ENCODE peak calls at places on chromosomes 2 and 18, in six cellular contexts. J is neuronal stem cell, V is IMR-90, B is H1, T is trophoblast cell, P is mesenchymal stem cell. F is an unnamed sample.
A peak's percentile ranks its signal among the peaks of the same experiment; 100 is the strongest.

GRCh38 chr18:68969027-68969426 is 171.1 kb downstream of the CCDC102B start:
- DNase-seq in B (no peak), P (no peak), J (no peak), V (no peak), T (no peak), F (no peak)

GRCh38 chr18:58862851-58863538 is 1.7 kb upstream of the ZNF532 start:
- DNase-seq in V (peak; percentile 62), B (no peak), J (no peak), P (peak; percentile 69), T (peak; percentile 29), F (peak; percentile 68)

GRCh38 chr2:69278366-69278765 is 108.7 kb downstream of the GFPT1 start:
- DNase-seq in P (peak; percentile 75), V (peak; percentile 57), T (no peak), J (no peak), B (no peak), F (no peak)

GRCh38 chr18:59114160-59114559 is 25.5 kb upstream of the SEC11C start:
- DNase-seq in V (peak; percentile 14), T (no peak), P (no peak), B (no peak), J (no peak), F (no peak)

GRCh38 chr2:129766594-129766993 is 212.9 kb upstream of the RAB6C start:
- DNase-seq in J (no peak), B (no peak), P (no peak), V (no peak), T (no peak), F (no peak)

GRCh38 chr2:28894470-28895188 is at the start of gene WDR43:
- DNase-seq in P (peak; percentile 99), B (peak; percentile 97), V (peak; percentile 99), J (peak; percentile 94), T (peak; percentile 100), F (peak; percentile 99)

GRCh38 chr2:53600835-53601234 is 166.8 kb upstream of the CHAC2 start:
- DNase-seq in J (no peak), T (no peak), P (no peak), V (no peak), B (no peak), F (no peak)

GRCh38 chr2:67486041-67486796 is 89.1 kb downstream of the ETAA1 start:
- DNase-seq in T (peak; percentile 37), B (no peak), V (peak; percentile 32), P (no peak), J (no peak), F (peak; percentile 32)

GRCh38 chr18:45753251-45753650 is 29.3 kb downstream of the SLC14A1 start:
- DNase-seq in T (peak; percentile 29), P (peak; percentile 14), J (no peak), B (no peak), V (peak; percentile 44), F (no peak)

GRCh38 chr2:120684691-120685402 is 50.8 kb upstream of the GLI2 start:
- DNase-seq in P (no peak), B (no peak), V (peak; percentile 72), J (no peak), T (no peak), F (no peak)

GRCh38 chr18:429030-429429 is 71.5 kb downstream of the COLEC12 start:
- DNase-seq in T (no peak), B (no peak), P (no peak), J (no peak), V (no peak), F (no peak)

GRCh38 chr2:230582851-230583283 is 129.8 kb upstream of the CAB39 start:
- DNase-seq in B (no peak), J (no peak), V (peak; percentile 21), P (no peak), T (peak; percentile 41), F (no peak)

GRCh38 chr2:216594081-216594480 is 39.1 kb upstream of the IGFBP2 start:
- DNase-seq in J (no peak), T (no peak), P (no peak), V (no peak), B (no peak), F (no peak)

GRCh38 chr2:185144159-185144919 is 546.0 kb downstream of the ZNF804A start:
- DNase-seq in J (no peak), P (no peak), V (no peak), T (no peak), B (no peak), F (no peak)

GRCh38 chr18:3747176-3747973 is 297.4 kb downstream of the TGIF1 start:
- DNase-seq in P (no peak), T (peak; percentile 60), J (no peak), V (peak; percentile 77), B (no peak), F (no peak)

GRCh38 chr18:74745658-74746403 is 148.2 kb downstream of the ZNF407 start:
- DNase-seq in P (peak; percentile 67), B (no peak), V (peak; percentile 86), T (peak; percentile 66), J (no peak), F (no peak)

GRCh38 chr2:241129086-241129871 is 20.0 kb downstream of the PASK start:
- DNase-seq in P (no peak), J (no peak), B (no peak), V (no peak), T (no peak), F (no peak)

GRCh38 chr2:172512810-172513523 is 42.9 kb upstream of the PDK1 start:
- DNase-seq in J (no peak), P (no peak), T (no peak), B (no peak), V (no peak), F (no peak)

GRCh38 chr2:7997279-7997678 is 684.6 kb upstream of the ID2 start:
- DNase-seq in P (no peak), T (no peak), B (no peak), V (no peak), J (no peak), F (no peak)

GRCh38 chr18:47149457-47150028 is 757 bp downstream of the HDHD2 start:
- DNase-seq in J (no peak), T (peak; percentile 4), P (no peak), V (peak; percentile 2), B (no peak), F (peak; percentile 50)

GRCh38 chr2:216055661-216056060 is 25.9 kb downstream of the PECR start:
- DNase-seq in V (no peak), P (no peak), J (no peak), B (no peak), T (no peak), F (no peak)

GRCh38 chr2:39289609-39290008 is 45.8 kb upstream of the CDKL4 start:
- DNase-seq in T (no peak), B (no peak), V (peak; percentile 26), P (no peak), J (no peak), F (no peak)

GRCh38 chr2:15650616-15651366 is 59.1 kb downstream of the DDX1 start:
- DNase-seq in V (no peak), T (no peak), J (no peak), P (no peak), B (no peak), F (no peak)

GRCh38 chr2:29811378-29811777 is 110.0 kb downstream of the ALK start:
- DNase-seq in J (no peak), P (no peak), B (no peak), T (peak; percentile 93), V (peak; percentile 4), F (peak; percentile 62)

GRCh38 chr18:36724169-36724568 is 104.6 kb downstream of the TPGS2 start:
- DNase-seq in V (no peak), B (no peak), P (no peak), J (no peak), T (no peak), F (no peak)

GRCh38 chr2:187857826-187858225 is 303.6 kb upstream of the TFPI start:
- DNase-seq in B (no peak), J (no peak), T (no peak), V (no peak), P (no peak), F (no peak)

GRCh38 chr2:19358242-19359020 is at the start of gene OSR1:
- DNase-seq in T (peak; percentile 64), J (peak; percentile 84), V (peak; percentile 86), B (no peak), P (peak; percentile 59), F (peak; percentile 78)

GRCh38 chr2:148699830-148700229 is 55.3 kb downstream of the EPC2 start:
- DNase-seq in V (no peak), J (no peak), T (no peak), P (no peak), B (no peak), F (no peak)

GRCh38 chr2:130327703-130328527 is 14.8 kb upstream of the IMP4 start:
- DNase-seq in T (peak; percentile 27), J (no peak), B (peak; percentile 13), P (peak; percentile 76), V (peak; percentile 71), F (peak; percentile 68)

GRCh38 chr18:57659463-57660102 is 37.9 kb upstream of the NARS1 start:
- DNase-seq in B (no peak), P (peak; percentile 26), T (no peak), J (no peak), V (peak; percentile 78), F (no peak)

GRCh38 chr2:95023222-95023597 is 2.3 kb upstream of the MAL start:
- DNase-seq in P (no peak), J (no peak), V (no peak), B (no peak), T (peak; percentile 48), F (no peak)

GRCh38 chr2:205720451-205720902 is 38.2 kb downstream of the NRP2 start:
- DNase-seq in V (no peak), T (no peak), P (no peak), B (no peak), J (peak; percentile 57), F (peak; percentile 79)
- H3K18ac ChIP-seq in V (no peak overlapping the region), T (no peak overlapping the region), P (peak overlapping the region; percentile 69), B (no peak overlapping the region), J (peak overlapping the region; percentile 6), F (no peak overlapping the region)

DNA sequence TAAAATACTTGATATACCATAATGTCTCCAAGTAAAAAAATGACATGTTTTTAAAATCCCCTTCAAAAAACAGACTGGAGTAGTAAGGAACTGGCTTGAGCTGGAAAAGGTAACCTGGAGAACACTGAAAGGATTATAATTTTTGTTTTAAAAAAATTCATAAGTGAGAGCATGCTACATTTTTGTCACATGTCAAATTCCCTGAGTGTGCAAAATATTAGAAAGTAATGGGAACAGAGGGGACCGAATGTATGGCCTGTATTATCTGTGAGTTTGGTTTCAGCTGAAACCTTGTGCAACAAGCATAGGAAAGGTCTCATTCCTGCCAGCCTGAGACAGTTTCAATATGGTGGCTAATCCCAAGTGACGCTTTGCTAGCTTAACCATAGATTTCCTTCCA is 202.5 kb downstream of the SLC39A10 start:
- DNase-seq in B (no peak), T (no peak), V (no peak), J (no peak), P (no peak), F (no peak)
- H3K36me3 ChIP-seq in B (no peaks in the 10 kb centered on the region), T (no peaks in the 10 kb centered on the region), V (no peaks in the 10 kb centered on the region), J (no peaks in the 10 kb centered on the region), P (no peaks in the 10 kb centered on the region), F (no peaks in the 10 kb centered on the region)

DNA sequence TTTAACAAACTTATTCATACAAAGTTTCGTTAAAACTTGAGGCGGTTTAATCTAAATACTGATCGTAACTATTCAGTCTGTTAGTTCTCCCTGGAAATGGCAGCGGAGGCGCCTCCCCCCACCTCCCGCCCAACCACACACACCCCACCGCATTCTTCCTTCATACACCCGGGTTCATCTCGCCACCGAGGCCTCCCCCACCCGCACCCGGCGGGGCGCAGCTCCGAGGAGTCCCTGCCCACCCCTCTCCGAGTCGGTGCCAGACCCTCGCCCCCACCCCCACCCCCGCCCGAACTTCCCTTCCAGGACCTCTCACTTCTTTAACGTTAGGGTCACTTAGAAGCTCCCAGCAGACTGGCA is 881 bp downstream of the ZNF516 start:
- DNase-seq in P (peak; percentile 64), B (no peak), J (peak; percentile 50), V (peak; percentile 43), T (no peak), F (peak; percentile 42)
- H3K18ac ChIP-seq in P (peak overlapping the region; percentile 92), B (no peak overlapping the region), J (peak overlapping the region; percentile 94), V (peak overlapping the region; percentile 90), T (peak overlapping the region; percentile 64), F (peak overlapping the region; percentile 76)

GRCh38 chr2:106157416-106157815 is 36.7 kb downstream of the UXS1 start:
- DNase-seq in J (no peak), P (no peak), T (peak; percentile 92), V (no peak), B (no peak), F (no peak)
- H3K36me3 ChIP-seq in J (peaks cover 99% of the 10 kb centered on the region), P (peaks cover 28% of the 10 kb centered on the region), T (peaks cover 6% of the 10 kb centered on the region), V (peaks cover 23% of the 10 kb centered on the region), B (peaks cover 26% of the 10 kb centered on the region), F (no peaks in the 10 kb centered on the region)

F was measured in mesendoderm.